ENCODE peak calls at places on chromosome 18, in six cellular contexts. P is NCI-H1092 treated with DMSO at 0.1 percent for 48 hours, O is AG09319, B is lower lobe of right lung, C is astrocyte of the spinal cord, Q is caudate nucleus. F is an unnamed sample.

GRCh38 chr18:31041346-31042067 is 1.0 kb downstream of the DSC3 start:
- DNase-seq in B (peak), P (no peak), C (peak), O (no peak), Q (no peak), F (no peak)

GRCh38 chr18:61764381-61764780 is 128.4 kb downstream of the RNF152 start:
- DNase-seq in B (no peak), O (no peak), C (no peak), P (no peak), Q (no peak), F (no peak)

GRCh38 chr18:23810396-23810795 is 121.1 kb downstream of the LAMA3 start:
- DNase-seq in P (no peak), Q (no peak), O (no peak), B (no peak), C (no peak), F (no peak)

GRCh38 chr18:424071-424868 is 76.2 kb downstream of the COLEC12 start:
- DNase-seq in C (peak), O (no peak), Q (no peak), P (no peak), B (no peak), F (no peak)

GRCh38 chr18:34592961-34593382 is 117.1 kb upstream of the DTNA start:
- DNase-seq in O (no peak), C (peak), Q (peak), B (peak), P (no peak), F (peak)

GRCh38 chr18:63515279-63515678 is 26.9 kb upstream of the SERPINB12 start:
- DNase-seq in C (no peak), B (no peak), Q (no peak), O (no peak), P (no peak), F (no peak)

GRCh38 chr18:9526458-9526857 is 51.1 kb downstream of the RALBP1 start:
- DNase-seq in C (no peak), Q (no peak), B (no peak), O (no peak), P (no peak), F (no peak)

GRCh38 chr18:79924814-79925655 is 26.4 kb downstream of the SLC66A2 start:
- DNase-seq in C (no peak), O (no peak), P (peak), Q (peak), B (peak), F (peak)

GRCh38 chr18:59643740-59644139 is 53.5 kb downstream of the CCBE1 start:
- DNase-seq in P (no peak), Q (no peak), C (no peak), O (no peak), B (no peak), F (no peak)

GRCh38 chr18:36296591-36297418 is 708 bp upstream of the FHOD3 start:
- DNase-seq in C (peak), B (peak), Q (peak), P (peak), O (peak), F (peak)

GRCh38 chr18:45107425-45107824 is 426.7 kb downstream of the SETBP1 start:
- DNase-seq in Q (no peak), P (no peak), O (no peak), B (no peak), C (peak), F (no peak)

GRCh38 chr18:74190086-74190485 is 41.8 kb downstream of the TIMM21 start:
- DNase-seq in O (no peak), B (no peak), P (no peak), C (peak), Q (no peak), F (no peak)

GRCh38 chr18:47168509-47168908 is 7.7 kb downstream of the IER3IP1 start:
- DNase-seq in B (no peak), C (no peak), P (no peak), O (no peak), Q (no peak), F (no peak)

GRCh38 chr18:79926715-79927596 is 24.5 kb downstream of the SLC66A2 start:
- DNase-seq in B (peak), C (no peak), O (no peak), Q (no peak), P (no peak), F (no peak)

GRCh38 chr18:33022370-33022769 is 249.5 kb upstream of the KLHL14 start:
- DNase-seq in C (no peak), B (no peak), Q (no peak), O (no peak), P (no peak), F (no peak)

GRCh38 chr18:12811191-12811950 is 72.7 kb downstream of the PTPN2 start:
- DNase-seq in Q (no peak), C (no peak), P (no peak), O (no peak), B (no peak), F (no peak)

GRCh38 chr18:54774971-54775665 is 53.2 kb upstream of the RAB27B start:
- DNase-seq in O (no peak), P (no peak), Q (no peak), B (no peak), C (peak), F (no peak)

GRCh38 chr18:63309422-63309821 is 10.1 kb downstream of the BCL2 start:
- DNase-seq in Q (no peak), O (no peak), P (no peak), C (no peak), B (no peak), F (no peak)

GRCh38 chr18:3526421-3527354 is 76.7 kb downstream of the TGIF1 start:
- DNase-seq in B (no peak), P (peak), O (no peak), C (peak), Q (peak), F (no peak)

GRCh38 chr18:48017625-48018024 is 87.2 kb upstream of the SMAD2 start:
- DNase-seq in Q (no peak), B (no peak), C (no peak), O (peak), P (no peak), F (no peak)

GRCh38 chr18:9973461-9973860 is 59.6 kb downstream of the VAPA start:
- DNase-seq in O (no peak), C (no peak), B (no peak), Q (no peak), P (no peak), F (no peak)

GRCh38 chr18:50790956-50791355 is 28.9 kb downstream of the MRO start:
- DNase-seq in O (no peak), B (no peak), P (no peak), C (no peak), Q (no peak), F (no peak)

GRCh38 chr18:7754258-7754657 is 187.1 kb downstream of the PTPRM start:
- DNase-seq in P (no peak), B (no peak), O (no peak), C (no peak), Q (no peak), F (no peak)

GRCh38 chr18:61738042-61738441 is 154.8 kb downstream of the RNF152 start:
- DNase-seq in O (no peak), P (no peak), C (no peak), B (no peak), Q (no peak), F (no peak)

GRCh38 chr18:51653507-51654213 is 456.2 kb upstream of the MEX3C start:
- DNase-seq in B (no peak), C (no peak), P (no peak), Q (no peak), O (no peak), F (no peak)

GRCh38 chr18:46073474-46074331 is 1.6 kb upstream of the PSTPIP2 start:
- DNase-seq in P (peak), B (no peak), Q (peak), O (peak), C (peak), F (no peak)

GRCh38 chr18:76610933-76611749 is 116.1 kb upstream of the ZNF516 start:
- DNase-seq in O (no peak), Q (peak), C (peak), B (no peak), P (peak), F (no peak)

GRCh38 chr18:67132919-67133318 is 383.6 kb downstream of the DSEL start:
- DNase-seq in B (no peak), C (no peak), Q (no peak), P (peak), O (no peak), F (no peak)

GRCh38 chr18:48902023-48902855 is 48.5 kb downstream of the SMAD7 start:
- DNase-seq in C (peak), Q (peak), P (peak), B (peak), O (peak), F (peak)